ENCODE peak calls at places on chromosome 17, in ten cellular contexts. B, F, D, J, Z, T, N, Q, H and L are unnamed samples. For H3K9me3, the result is how much of the 10 kb centered on the place peaks cover.

GRCh38 chr17:80596760-80597608 is 52.3 kb downstream of the RPTOR start:
- DNase-seq in H (no peak), D (no peak), Z (no peak), N (no peak), J (no peak), T (no peak), B (no peak), Q (no peak), F (no peak), L (no peak)

GRCh38 chr17:82588266-82589175 is 59.7 kb downstream of the WDR45B start:
- DNase-seq in J (no peak), Z (no peak), H (no peak), T (no peak), Q (no peak), N (no peak), F (no peak), B (no peak), D (no peak), L (no peak)

GRCh38 chr17:31789707-31790505 is 69.1 kb downstream of the COPRS start:
- DNase-seq in N (no peak), J (no peak), H (no peak), Q (no peak), B (no peak), F (no peak), T (no peak), Z (no peak), D (no peak), L (no peak)

GRCh38 chr17:82748756-82749155 is 3.1 kb upstream of the TBCD start:
- DNase-seq in B (no peak), Z (no peak), Q (no peak), N (no peak), H (no peak), J (no peak), D (no peak), T (no peak), F (no peak), L (no peak)

GRCh38 chr17:596287-596686 is 118.4 kb downstream of the VPS53 start:
- DNase-seq in T (no peak), D (no peak), H (no peak), J (peak), F (no peak), B (no peak), N (no peak), Q (no peak), Z (no peak), L (peak)

GRCh38 chr17:61447358-61447757 is 4.9 kb upstream of the TBX4 start:
- DNase-seq in B (peak), D (no peak), T (no peak), H (no peak), J (no peak), N (no peak), Z (no peak), Q (no peak), F (no peak), L (no peak)

GRCh38 chr17:47267354-47267828 is 13.8 kb downstream of the ITGB3 start:
- DNase-seq in D (no peak), J (peak), F (no peak), N (no peak), H (no peak), B (no peak), T (no peak), Q (no peak), Z (no peak), L (no peak)

GRCh38 chr17:80441133-80441578 is 26.2 kb downstream of the ENDOV start:
- DNase-seq in J (no peak), D (no peak), Z (no peak), H (no peak), B (no peak), Q (peak), T (no peak), F (no peak), N (no peak), L (no peak)

GRCh38 chr17:27856676-27857429 is 36.3 kb downstream of the LYRM9 start:
- DNase-seq in T (no peak), J (no peak), H (no peak), Q (no peak), D (no peak), N (no peak), F (no peak), Z (no peak), B (no peak), L (no peak)

GRCh38 chr17:62856594-62856993 is 48.5 kb upstream of the MARCHF10 start:
- DNase-seq in N (no peak), Z (no peak), F (no peak), J (no peak), B (no peak), Q (no peak), H (no peak), T (no peak), D (no peak), L (no peak)

GRCh38 chr17:2054740-2055493 is at the start of gene HIC1:
- DNase-seq in B (peak), Q (peak), D (peak), H (peak), N (peak), J (peak), Z (peak), F (peak), T (peak), L (peak)

GRCh38 chr17:43169561-43170139 is 1.4 kb upstream of the NBR1 start:
- DNase-seq in Z (no peak), H (peak), J (peak), N (no peak), T (peak), B (peak), D (peak), Q (peak), F (peak), L (peak)

GRCh38 chr17:63442549-63443035 is 3.5 kb downstream of the CYB561 start:
- DNase-seq in F (no peak), Q (peak), N (no peak), D (no peak), H (no peak), Z (no peak), T (no peak), B (no peak), J (peak), L (no peak)

GRCh38 chr17:47742319-47743181 is 9.5 kb downstream of the TBX21 start:
- DNase-seq in F (no peak), D (no peak), B (peak), Z (no peak), Q (peak), J (no peak), N (no peak), H (no peak), T (no peak), L (peak)

GRCh38 chr17:69286257-69286656 is 40.7 kb downstream of the ABCA5 start:
- DNase-seq in H (no peak), Z (no peak), N (no peak), T (no peak), F (no peak), B (no peak), J (no peak), Q (no peak), D (no peak), L (no peak)

GRCh38 chr17:7854851-7855642 is at the start of gene TMEM88:
- DNase-seq in N (no peak), B (no peak), T (no peak), D (no peak), J (no peak), Q (no peak), F (no peak), H (peak), Z (no peak), L (no peak)

GRCh38 chr17:82287849-82288601 is 14.5 kb upstream of the CSNK1D start:
- DNase-seq in F (peak), B (peak), Z (peak), T (peak), D (peak), Q (peak), N (no peak), H (peak), J (peak), L (peak)

GRCh38 chr17:30506423-30506822 is 29.2 kb downstream of the GOSR1 start:
- DNase-seq in F (no peak), B (no peak), N (no peak), Q (no peak), Z (no peak), D (no peak), H (no peak), J (no peak), T (no peak), L (no peak)

GRCh38 chr17:6936370-6937028 is 59.4 kb upstream of the ALOX12 start:
- DNase-seq in J (no peak), Z (no peak), F (no peak), B (no peak), H (peak), D (no peak), T (peak), N (no peak), Q (no peak), L (peak)

GRCh38 chr17:71801301-71801700 is 319.5 kb upstream of the SOX9 start:
- DNase-seq in F (no peak), T (no peak), B (no peak), Z (peak), J (no peak), D (no peak), Q (no peak), H (no peak), N (no peak), L (no peak)

GRCh38 chr17:79362996-79363305 is 247.9 kb downstream of the RBFOX3 start:
- DNase-seq in Q (no peak), D (no peak), J (no peak), T (no peak), N (no peak), B (no peak), F (no peak), Z (no peak), H (no peak), L (no peak)

GRCh38 chr17:50861822-50862528 is 4.2 kb downstream of the TOB1 start:
- DNase-seq in F (no peak), Q (no peak), B (no peak), J (no peak), H (no peak), N (no peak), D (no peak), T (no peak), Z (no peak), L (no peak)

GRCh38 chr17:47978324-47978723 is 7.4 kb downstream of the CDK5RAP3 start:
- DNase-seq in J (peak), Q (peak), N (no peak), H (peak), Z (peak), D (peak), B (no peak), T (peak), F (peak), L (peak)

GRCh38 chr17:73099504-73099903 is 7.0 kb upstream of the SLC39A11 start:
- DNase-seq in B (no peak), J (no peak), T (no peak), F (no peak), Q (no peak), N (no peak), Z (no peak), H (no peak), D (no peak), L (no peak)

GRCh38 chr17:17078832-17079231 is 36.6 kb downstream of the MPRIP start:
- DNase-seq in Q (no peak), B (no peak), T (peak), H (no peak), Z (no peak), F (no peak), J (no peak), N (no peak), D (no peak), L (peak)

GRCh38 chr17:31061678-31062077 is 33.1 kb upstream of the NF1 start:
- DNase-seq in B (no peak), N (no peak), Z (no peak), T (no peak), D (no peak), H (no peak), Q (no peak), J (peak), F (no peak), L (no peak)

GRCh38 chr17:70181376-70181775 is 12.0 kb downstream of the KCNJ2 start:
- DNase-seq in T (no peak), N (no peak), J (no peak), Z (no peak), D (no peak), F (no peak), B (no peak), Q (no peak), H (no peak), L (no peak)

GRCh38 chr17:59441459-59442096 is 110.1 kb downstream of the YPEL2 start:
- DNase-seq in H (no peak), T (no peak), Z (no peak), N (no peak), Q (no peak), D (no peak), F (no peak), B (no peak), J (no peak), L (no peak)

GRCh38 chr17:50055055-50055425 is 870 bp upstream of the ITGA3 start:
- DNase-seq in N (no peak), D (peak), J (peak), F (peak), Z (peak), H (no peak), T (peak), Q (no peak), B (peak), L (peak)

GRCh38 chr17:8803531-8804416 is 4.6 kb upstream of the MFSD6L start:
- DNase-seq in Q (no peak), T (no peak), Z (no peak), D (no peak), B (no peak), N (no peak), H (no peak), F (no peak), J (peak), L (no peak)

GRCh38 chr17:880074-880870 is 98.1 kb downstream of the MRM3 start:
- DNase-seq in B (peak), T (no peak), H (peak), N (no peak), D (no peak), J (no peak), Z (no peak), F (peak), Q (no peak), L (no peak)

GRCh38 chr17:17931159-17931558 is 41.0 kb downstream of the TOM1L2 start:
- DNase-seq in Z (no peak), Q (no peak), T (no peak), J (no peak), F (no peak), H (no peak), N (no peak), D (no peak), B (no peak), L (peak)

GRCh38 chr17:19336938-19337711 is 25.4 kb downstream of the B9D1 start:
- DNase-seq in H (no peak), B (no peak), T (peak), N (no peak), D (no peak), F (peak), Z (no peak), J (peak), Q (no peak), L (peak)

DNA sequence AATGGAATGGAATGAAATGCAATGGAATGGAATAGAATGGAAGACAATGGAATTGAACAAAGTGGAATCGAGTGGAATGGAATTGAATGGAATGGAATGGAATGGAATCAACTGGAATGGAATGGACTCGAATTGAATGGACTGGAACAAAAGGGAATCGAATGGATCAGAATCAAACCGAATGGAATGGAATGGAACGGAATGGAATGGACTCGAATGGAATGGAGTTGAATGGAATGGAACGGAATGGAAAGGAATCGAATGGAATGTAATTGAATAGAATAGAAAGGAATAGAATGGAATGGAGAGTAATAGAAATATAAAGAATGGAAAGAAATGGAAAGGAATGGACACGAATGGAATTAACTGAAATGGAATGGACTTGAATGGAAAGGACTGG is 475.2 kb upstream of the WSB1 start:
- DNase-seq in Z (no peak), N (no peak), Q (no peak), B (no peak), H (no peak), J (peak), F (no peak), D (no peak), T (no peak), L (no peak)
- H3K9me3 ChIP-seq in Z (under half), N (under half), Q (under half), B (half or more), H (under half), J (half or more), F (half or more), D (under half), T (under half), L (under half)

DNA sequence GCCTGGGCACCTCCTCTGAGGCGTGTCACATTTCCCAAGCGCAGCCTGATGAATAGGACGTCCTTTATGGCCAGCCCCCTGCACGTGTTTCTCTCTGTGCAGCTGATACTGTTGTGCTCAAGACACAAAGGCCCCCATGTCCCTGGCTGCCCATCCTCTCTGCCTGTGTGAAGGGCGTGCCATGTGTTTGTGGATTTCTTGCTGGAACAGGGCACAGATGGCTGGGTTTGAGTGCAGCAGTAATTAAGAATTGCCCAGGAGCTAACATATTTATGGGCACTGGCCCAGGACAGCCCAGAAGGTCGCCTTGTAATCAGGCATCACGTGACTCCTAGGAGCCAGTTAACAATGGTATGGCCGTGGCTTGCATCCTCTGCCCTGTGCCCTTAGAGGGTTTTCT is 181.1 kb downstream of the CCDC182 start:
- DNase-seq in F (no peak), T (no peak), B (no peak), N (no peak), H (no peak), J (no peak), Q (no peak), D (no peak), Z (no peak), L (no peak)
- TF ChIP-seq POLR2A in F (no peak), T (no peak), B (no peak), N (no peak), H (no peak), J (no peak), Q (no peak), D (no peak), Z (no peak), L (no peak)

GRCh38 chr17:58219007-58219788 is at the start of gene MKS1:
- DNase-seq in B (peak), Q (peak), D (peak), Z (peak), J (peak), N (peak), H (peak), T (peak), F (peak), L (peak)
- H3K27ac ChIP-seq in B (peak), Q (peak), D (peak), Z (peak), J (peak), N (peak), H (peak), T (peak), F (peak), L (peak)

GRCh38 chr17:26792486-26792885 is 501.4 kb upstream of the WSB1 start:
- DNase-seq in N (no peak), J (no peak), T (no peak), H (no peak), B (no peak), F (no peak), Z (no peak), D (no peak), Q (no peak), L (no peak)
- H3K9me3 ChIP-seq in N (under half), J (half or more), T (under half), H (under half), B (half or more), F (half or more), Z (under half), D (under half), Q (under half), L (under half)

DNA sequence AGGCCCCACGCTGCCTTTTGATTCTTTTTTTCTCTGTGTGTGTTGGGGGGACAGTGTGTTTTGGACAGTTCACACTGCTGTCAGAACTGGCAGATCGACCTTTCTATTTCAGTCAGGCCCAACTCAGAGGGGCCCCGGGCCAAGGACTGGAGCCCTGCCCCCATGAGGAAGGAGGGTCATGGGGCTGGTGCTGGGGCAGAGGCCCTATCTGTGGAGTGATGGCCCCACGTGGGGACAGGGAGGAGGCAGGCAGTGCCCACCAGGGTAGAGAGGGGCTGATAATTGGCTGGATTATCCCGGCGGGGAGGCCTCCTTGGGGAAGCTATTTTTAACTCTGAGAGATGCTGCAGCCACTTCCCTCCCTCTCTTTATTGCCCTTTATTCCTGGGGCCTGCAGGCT is 5.7 kb upstream of the KCNJ12 start:
- DNase-seq in H (peak), B (no peak), T (no peak), J (no peak), D (no peak), N (no peak), F (no peak), Q (no peak), Z (no peak), L (no peak)
- TF ChIP-seq POLR2A in H (no peak), B (no peak), T (no peak), J (no peak), D (no peak), N (no peak), F (no peak), Q (no peak), Z (no peak), L (no peak)

DNA sequence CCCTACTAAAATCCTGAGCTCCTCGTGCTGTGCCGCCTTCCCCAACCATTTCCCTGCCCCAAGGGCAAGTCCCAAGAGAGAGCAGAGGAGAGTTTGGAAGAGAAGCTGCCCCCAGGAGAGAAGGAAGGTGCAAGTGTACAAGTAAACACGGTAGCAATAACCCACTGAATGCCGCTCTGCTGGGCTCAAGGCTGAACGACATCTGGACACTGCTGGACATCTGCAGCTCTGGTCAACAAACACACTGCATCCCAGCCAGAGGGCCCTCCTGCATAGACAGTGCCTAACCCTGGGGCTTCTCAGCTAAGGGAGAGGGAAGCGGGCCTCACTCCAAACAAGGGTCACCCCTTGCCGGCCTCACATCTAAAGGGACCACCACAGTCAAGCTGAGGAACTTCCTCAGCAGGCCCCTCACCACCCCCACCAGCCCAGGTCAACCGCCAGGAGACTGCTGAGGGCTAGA is 12.7 kb downstream of the JUP start:
- DNase-seq in B (no peak), T (peak), Q (no peak), J (no peak), Z (no peak), N (no peak), D (no peak), F (no peak), H (no peak), L (no peak)
- H3K27ac ChIP-seq in B (peak), T (peak), Q (no peak), J (peak), Z (peak), N (no peak), D (peak), F (peak), H (peak), L (peak)